ENCODE peak calls at places on chromosome 20, in nine cellular contexts. A is right lobe of liver, T is cardiac muscle cell, U is astrocyte of the spinal cord, L is epithelial cell of esophagus, C is uterus, I is fibroblast of pulmonary artery, P is pancreas, R is upper lobe of right lung. F is an unnamed sample.
A peak's percentile ranks its signal among the peaks of the same experiment; 100 is the strongest.

GRCh38 chr20:5918856-5919633 is 31.3 kb downstream of the TRMT6 start:
- DNase-seq in A (no peak), T (no peak), U (peak; percentile 59), L (peak; percentile 87), C (no peak), I (peak; percentile 71), P (no peak), R (no peak), F (no peak)

GRCh38 chr20:49983848-49984408 is 1.1 kb downstream of the SNAI1 start:
- DNase-seq in A (no peak), T (no peak), U (peak; percentile 39), L (no peak), C (peak; percentile 39), I (peak; percentile 54), P (no peak), R (no peak), F (no peak)

GRCh38 chr20:2838170-2838797 is 2.2 kb downstream of the PCED1A start:
- DNase-seq in A (no peak), T (no peak), U (no peak), L (no peak), C (no peak), I (no peak), P (no peak), R (peak; percentile 39), F (no peak)

GRCh38 chr20:40900816-40901215 is 127.8 kb upstream of the TOP1 start:
- DNase-seq in A (no peak), T (no peak), U (no peak), L (no peak), C (no peak), I (no peak), P (no peak), R (no peak), F (no peak)

GRCh38 chr20:51592564-51592963 is 50.0 kb upstream of the NFATC2 start:
- DNase-seq in A (no peak), T (no peak), U (no peak), L (no peak), C (no peak), I (no peak), P (no peak), R (no peak), F (no peak)

GRCh38 chr20:1242099-1242498 is 16.3 kb downstream of the RAD21L1 start:
- DNase-seq in A (no peak), T (no peak), U (no peak), L (no peak), C (no peak), I (no peak), P (no peak), R (no peak), F (no peak)

GRCh38 chr20:58078741-58079522 is 149.5 kb downstream of the ANKRD60 start:
- DNase-seq in A (no peak), T (no peak), U (peak; percentile 87), L (peak; percentile 17), C (no peak), I (peak; percentile 73), P (no peak), R (no peak), F (no peak)

GRCh38 chr20:1119128-1119505 is 715 bp downstream of the PSMF1 start:
- DNase-seq in A (peak; percentile 57), T (no peak), U (no peak), L (peak; percentile 16), C (no peak), I (no peak), P (no peak), R (no peak), F (no peak)

GRCh38 chr20:12053348-12053747 is 135.7 kb downstream of the BTBD3 start:
- DNase-seq in A (no peak), T (peak; percentile 30), U (peak; percentile 79), L (peak; percentile 62), C (no peak), I (peak; percentile 93), P (no peak), R (no peak), F (no peak)

GRCh38 chr20:32906200-32906599 is 47.5 kb downstream of the EFCAB8 start:
- DNase-seq in A (no peak), T (no peak), U (no peak), L (no peak), C (no peak), I (no peak), P (no peak), R (no peak), F (no peak)

GRCh38 chr20:61293951-61294350 is 41.9 kb downstream of the CDH4 start:
- DNase-seq in A (no peak), T (no peak), U (no peak), L (no peak), C (no peak), I (no peak), P (no peak), R (no peak), F (no peak)

GRCh38 chr20:62822788-62823651 is 6.2 kb downstream of the COL9A3 start:
- DNase-seq in A (peak; percentile 72), T (peak; percentile 38), U (no peak), L (peak; percentile 57), C (no peak), I (no peak), P (peak; percentile 57), R (no peak), F (no peak)

GRCh38 chr20:8646716-8647115 is 422.2 kb upstream of the PLCB4 start:
- DNase-seq in A (no peak), T (no peak), U (peak; percentile 55), L (no peak), C (no peak), I (peak; percentile 63), P (no peak), R (no peak), F (peak; percentile 82)

GRCh38 chr20:1477896-1478490 is 11.3 kb upstream of the NSFL1C start:
- DNase-seq in A (no peak), T (no peak), U (no peak), L (peak; percentile 96), C (no peak), I (no peak), P (no peak), R (no peak), F (no peak)

GRCh38 chr20:4555188-4555893 is 166.4 kb upstream of the PRND start:
- DNase-seq in A (no peak), T (no peak), U (peak; percentile 73), L (peak; percentile 56), C (no peak), I (peak; percentile 40), P (no peak), R (no peak), F (peak; percentile 12)

GRCh38 chr20:54173653-54174451 is at the start of gene CYP24A1:
- DNase-seq in A (peak; percentile 48), T (no peak), U (no peak), L (peak; percentile 53), C (no peak), I (no peak), P (no peak), R (peak; percentile 70), F (no peak)

GRCh38 chr20:56808732-56809131 is 179.6 kb downstream of the TFAP2C start:
- DNase-seq in A (no peak), T (no peak), U (no peak), L (peak; percentile 90), C (no peak), I (no peak), P (no peak), R (no peak), F (no peak)
- H3K4me3 ChIP-seq in A (no peak overlapping the region), T (no peak overlapping the region), U (no peak overlapping the region), L (no peak overlapping the region), C (no peak overlapping the region), I (no peak overlapping the region), P (no peak overlapping the region), R (no peak overlapping the region), F (no peak overlapping the region)

GRCh38 chr20:45098096-45098773 is 2.7 kb downstream of the KCNS1 start:
- DNase-seq in A (no peak), T (peak; percentile 26), U (peak; percentile 14), L (peak; percentile 61), C (no peak), I (peak; percentile 49), P (peak; percentile 29), R (no peak), F (no peak)
- TF ChIP-seq CTCF in A (peak; percentile 12), T (peak; percentile 41), U (peak; percentile 23), L (peak; percentile 38), C (no peak), I (peak; percentile 31), P (no peak), R (no peak), F (no peak)

GRCh38 chr20:46250772-46251171 is 57.5 kb downstream of the CDH22 start:
- DNase-seq in A (no peak), T (no peak), U (no peak), L (no peak), C (no peak), I (no peak), P (no peak), R (no peak), F (no peak)

GRCh38 chr20:46252352-46253091 is 55.8 kb downstream of the CDH22 start:
- DNase-seq in A (no peak), T (no peak), U (no peak), L (no peak), C (no peak), I (no peak), P (no peak), R (no peak), F (no peak)

GRCh38 chr20:46249671-46250070 is 58.6 kb downstream of the CDH22 start:
- DNase-seq in A (no peak), T (no peak), U (no peak), L (no peak), C (no peak), I (no peak), P (no peak), R (no peak), F (no peak)

GRCh38 chr20:46253391-46253790 is 54.9 kb downstream of the CDH22 start:
- DNase-seq in A (no peak), T (no peak), U (no peak), L (peak; percentile 46), C (no peak), I (no peak), P (no peak), R (no peak), F (no peak)

DNA sequence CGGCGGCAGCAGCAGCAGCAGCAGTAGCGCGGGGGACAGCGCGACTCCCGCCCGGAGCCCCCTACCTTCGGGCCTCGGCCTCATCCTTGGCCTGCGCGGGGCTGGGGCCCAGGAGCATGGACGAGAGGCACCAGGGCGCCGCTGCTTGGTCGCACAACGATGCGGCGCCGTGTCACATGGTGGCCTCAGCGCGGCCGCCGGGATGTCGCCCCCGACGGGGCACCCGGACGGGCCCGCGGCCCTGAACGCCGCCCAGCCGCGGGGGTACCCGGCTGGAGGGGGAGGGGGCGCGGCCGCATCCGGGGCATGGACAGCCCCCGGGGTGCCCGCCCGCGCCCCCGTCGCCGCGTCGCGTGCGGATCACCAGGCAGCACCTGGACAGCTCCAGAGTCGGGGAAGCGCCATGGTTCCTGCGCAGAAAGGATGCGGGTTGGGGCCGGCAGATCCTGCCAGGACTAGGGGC is 57.1 kb downstream of the CDH22 start:
- DNase-seq in A (no peak), T (peak; percentile 65), U (no peak), L (peak; percentile 13), C (no peak), I (no peak), P (no peak), R (no peak), F (no peak)
- H3K4me3 ChIP-seq in A (no peak overlapping the region), T (no peak overlapping the region), U (no peak overlapping the region), L (no peak overlapping the region), C (no peak overlapping the region), I (no peak overlapping the region), P (no peak overlapping the region), R (no peak overlapping the region), F (no peak overlapping the region)

DNA sequence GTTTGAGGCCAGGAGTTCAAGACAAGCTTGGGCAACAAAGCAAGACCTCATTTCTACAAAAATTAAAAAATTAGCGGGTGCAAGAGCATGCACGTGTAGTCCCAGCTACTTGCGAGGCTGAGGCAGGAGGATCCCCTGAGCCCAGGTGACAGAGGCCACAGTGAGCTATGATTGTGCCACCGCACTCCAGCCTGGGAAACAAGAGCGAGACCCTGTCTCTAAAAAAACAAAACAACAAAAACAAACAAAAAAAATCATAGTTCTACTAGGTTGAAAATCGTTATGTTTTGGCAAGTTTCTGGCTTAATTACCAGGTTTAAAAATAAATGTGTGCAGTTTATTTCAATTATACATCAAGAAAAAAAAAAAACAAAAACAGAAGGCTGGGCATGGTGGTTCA is 2.6 kb downstream of the EIF2S2 start:
- DNase-seq in A (no peak), T (no peak), U (no peak), L (no peak), C (no peak), I (no peak), P (no peak), R (no peak), F (no peak)
- TF ChIP-seq CTCF in A (no peak), T (no peak), U (no peak), L (no peak), C (no peak), I (no peak), P (no peak), R (no peak), F (no peak)

F was measured in AG04449.